ENCODE peak calls at places on chromosomes 12 and 14, in nine cellular contexts. C is astrocyte of the spinal cord, W is NCI-H2029, F is iris pigment epithelial cell, Y is retina, K is adipocyte, U is NCI-H345, N is GM03348, R is activated T-cell treated with anti-CD3 and anti-CD28 coated beads for 1 hour. H is an unnamed sample.

GRCh38 chr12:92462049-92462448 is 240.7 kb upstream of the PLEKHG7 start:
- DNase-seq in C (no peak), U (no peak), W (no peak), K (no peak), Y (no peak), R (no peak), F (peak), N (no peak), H (no peak)

GRCh38 chr12:5441497-5442236 is 9.8 kb downstream of the NTF3 start:
- DNase-seq in Y (no peak), W (peak), R (no peak), K (peak), C (peak), N (peak), U (no peak), F (no peak), H (peak)

GRCh38 chr12:43282106-43282505 is 269.9 kb downstream of the ADAMTS20 start:
- DNase-seq in C (peak), F (peak), K (peak), N (peak), R (no peak), U (no peak), Y (no peak), W (no peak), H (peak)

GRCh38 chr14:73747386-73748211 is 33.4 kb upstream of the PNMA1 start:
- DNase-seq in R (no peak), N (no peak), K (no peak), C (no peak), W (no peak), F (no peak), Y (no peak), U (no peak), H (no peak)

GRCh38 chr12:34398706-34399630 is 376.7 kb downstream of the ALG10 start:
- DNase-seq in N (peak), C (no peak), F (no peak), U (no peak), K (no peak), W (no peak), R (no peak), Y (no peak), H (no peak)

GRCh38 chr14:58239259-58240210 is 5.1 kb upstream of the PSMA3 start:
- DNase-seq in C (peak), F (peak), W (peak), Y (peak), K (peak), U (peak), N (peak), R (peak), H (peak)

GRCh38 chr14:76918176-76918750 is 92.1 kb downstream of the LRRC74A start:
- DNase-seq in Y (no peak), C (peak), F (peak), R (no peak), K (peak), W (peak), N (peak), U (peak), H (peak)

GRCh38 chr12:47704719-47705118 is 1.1 kb downstream of the RPAP3 start:
- DNase-seq in Y (no peak), U (no peak), C (no peak), W (no peak), F (no peak), K (no peak), N (no peak), R (no peak), H (no peak)

GRCh38 chr14:43898709-43899108 is 608.4 kb downstream of the FSCB start:
- DNase-seq in F (no peak), Y (no peak), N (no peak), K (no peak), W (no peak), R (no peak), U (no peak), C (no peak), H (no peak)

GRCh38 chr12:114918535-114919233 is 234.7 kb upstream of the TBX3 start:
- DNase-seq in C (peak), N (peak), U (no peak), F (peak), W (no peak), K (peak), R (no peak), Y (no peak), H (no peak)

GRCh38 chr12:12954361-12954760 is 2.4 kb upstream of the GPRC5D start:
- DNase-seq in K (peak), N (no peak), R (no peak), W (no peak), C (no peak), U (no peak), Y (no peak), F (no peak), H (no peak)

GRCh38 chr12:27332407-27333310 is at the start of gene BMAL2:
- DNase-seq in K (peak), R (peak), F (peak), C (peak), U (peak), N (peak), W (peak), Y (peak), H (no peak)

GRCh38 chr12:27412047-27412446 is 34.5 kb upstream of the SMCO2 start:
- DNase-seq in K (no peak), U (no peak), C (no peak), F (no peak), N (no peak), W (no peak), Y (no peak), R (no peak), H (no peak)

GRCh38 chr12:32478858-32479257 is 79.5 kb downstream of the FGD4 start:
- DNase-seq in F (no peak), K (no peak), W (no peak), N (no peak), R (no peak), Y (no peak), U (no peak), C (no peak), H (no peak)

GRCh38 chr12:68069276-68069675 is 80.0 kb downstream of the IFNG-AS1 start:
- DNase-seq in N (no peak), Y (no peak), W (no peak), C (no peak), R (no peak), F (no peak), K (no peak), U (no peak), H (no peak)

GRCh38 chr14:76154539-76155126 is 2.9 kb downstream of the GPATCH2L start:
- DNase-seq in K (no peak), W (no peak), N (no peak), Y (no peak), C (no peak), F (no peak), R (no peak), U (no peak), H (no peak)

GRCh38 chr12:124786065-124786964 is 77.3 kb downstream of the SCARB1 start:
- DNase-seq in W (peak), C (peak), Y (peak), F (peak), N (peak), R (no peak), K (peak), U (no peak), H (peak)

GRCh38 chr12:16359512-16360491 is 12.4 kb downstream of the MGST1 start:
- DNase-seq in U (peak), N (peak), W (no peak), C (peak), F (peak), Y (peak), K (peak), R (no peak), H (no peak)

GRCh38 chr12:74490390-74491064 is 47.1 kb upstream of the ATXN7L3B start:
- DNase-seq in F (no peak), R (no peak), U (no peak), W (no peak), Y (no peak), N (no peak), C (no peak), K (no peak), H (no peak)

GRCh38 chr14:62889354-62889753 is 155.9 kb downstream of the KCNH5 start:
- DNase-seq in Y (no peak), K (no peak), N (no peak), W (no peak), R (no peak), U (no peak), C (no peak), F (no peak), H (no peak)